ENCODE peak calls at places on chromosomes 2 and 18, in six cellular contexts. One of them, this sample, is unnamed.

GRCh38 chr18:48545690-48546365 is 7.0 kb downstream of the CTIF start:
- DNase-seq in endothelial cell of umbilical vein: peak
- DNase-seq in transverse colon: peak
- DNase-seq in A549: peak
- DNase-seq in stomach: peak
- DNase-seq in breast epithelium: peak
- DNase-seq in this sample: peak

GRCh38 chr18:3889121-3889520 is 439.1 kb downstream of the TGIF1 start:
- DNase-seq in endothelial cell of umbilical vein: no peak
- DNase-seq in transverse colon: no peak
- DNase-seq in A549: no peak
- DNase-seq in stomach: no peak
- DNase-seq in breast epithelium: no peak
- DNase-seq in this sample: no peak

GRCh38 chr2:33620-34019 is 12.7 kb downstream of the FAM110C start:
- DNase-seq in endothelial cell of umbilical vein: no peak
- DNase-seq in transverse colon: peak
- DNase-seq in A549: no peak
- DNase-seq in stomach: peak
- DNase-seq in breast epithelium: no peak
- DNase-seq in this sample: no peak

GRCh38 chr2:176518823-176519222 is 249.6 kb downstream of the MTX2 start:
- DNase-seq in endothelial cell of umbilical vein: peak
- DNase-seq in transverse colon: no peak
- DNase-seq in A549: peak
- DNase-seq in stomach: no peak
- DNase-seq in breast epithelium: no peak
- DNase-seq in this sample: no peak

GRCh38 chr2:185880396-185880795 is 141.8 kb downstream of the FSIP2 start:
- DNase-seq in endothelial cell of umbilical vein: no peak
- DNase-seq in transverse colon: no peak
- DNase-seq in A549: no peak
- DNase-seq in stomach: no peak
- DNase-seq in breast epithelium: no peak
- DNase-seq in this sample: no peak

GRCh38 chr2:177816740-177817139 is 255.8 kb downstream of the PDE11A start:
- DNase-seq in endothelial cell of umbilical vein: no peak
- DNase-seq in transverse colon: no peak
- DNase-seq in A549: no peak
- DNase-seq in stomach: no peak
- DNase-seq in breast epithelium: no peak
- DNase-seq in this sample: no peak

GRCh38 chr2:47201224-47201623 is 46.1 kb upstream of the STPG4 start:
- DNase-seq in endothelial cell of umbilical vein: no peak
- DNase-seq in transverse colon: no peak
- DNase-seq in A549: no peak
- DNase-seq in stomach: no peak
- DNase-seq in breast epithelium: no peak
- DNase-seq in this sample: no peak

GRCh38 chr18:73842795-73843394 is 304.7 kb downstream of the FBXO15 start:
- DNase-seq in endothelial cell of umbilical vein: no peak
- DNase-seq in transverse colon: peak
- DNase-seq in A549: peak
- DNase-seq in stomach: peak
- DNase-seq in breast epithelium: peak
- DNase-seq in this sample: no peak

GRCh38 chr2:112709703-112710102 is 11.1 kb upstream of the NT5DC4 start:
- DNase-seq in endothelial cell of umbilical vein: no peak
- DNase-seq in transverse colon: no peak
- DNase-seq in A549: no peak
- DNase-seq in stomach: no peak
- DNase-seq in breast epithelium: no peak
- DNase-seq in this sample: peak

GRCh38 chr2:112703684-112704083 is 17.1 kb upstream of the NT5DC4 start:
- DNase-seq in endothelial cell of umbilical vein: no peak
- DNase-seq in transverse colon: no peak
- DNase-seq in A549: no peak
- DNase-seq in stomach: no peak
- DNase-seq in breast epithelium: peak
- DNase-seq in this sample: no peak

GRCh38 chr2:112708968-112709367 is 11.9 kb upstream of the NT5DC4 start:
- DNase-seq in endothelial cell of umbilical vein: no peak
- DNase-seq in transverse colon: no peak
- DNase-seq in A549: no peak
- DNase-seq in stomach: no peak
- DNase-seq in breast epithelium: no peak
- DNase-seq in this sample: no peak

GRCh38 chr2:112705576-112705975 is 15.2 kb upstream of the NT5DC4 start:
- DNase-seq in endothelial cell of umbilical vein: no peak
- DNase-seq in transverse colon: no peak
- DNase-seq in A549: no peak
- DNase-seq in stomach: no peak
- DNase-seq in breast epithelium: peak
- DNase-seq in this sample: peak

GRCh38 chr2:112706170-112706664 is 14.6 kb upstream of the NT5DC4 start:
- DNase-seq in endothelial cell of umbilical vein: no peak
- DNase-seq in transverse colon: no peak
- DNase-seq in A549: no peak
- DNase-seq in stomach: no peak
- DNase-seq in breast epithelium: no peak
- DNase-seq in this sample: peak
- TF ChIP-seq POLR2A in endothelial cell of umbilical vein: no peak
- TF ChIP-seq POLR2A in transverse colon: no peak
- TF ChIP-seq POLR2A in A549: no peak
- TF ChIP-seq POLR2A in stomach: no peak
- TF ChIP-seq POLR2A in breast epithelium: no peak
- TF ChIP-seq POLR2A in this sample: no peak

DNA sequence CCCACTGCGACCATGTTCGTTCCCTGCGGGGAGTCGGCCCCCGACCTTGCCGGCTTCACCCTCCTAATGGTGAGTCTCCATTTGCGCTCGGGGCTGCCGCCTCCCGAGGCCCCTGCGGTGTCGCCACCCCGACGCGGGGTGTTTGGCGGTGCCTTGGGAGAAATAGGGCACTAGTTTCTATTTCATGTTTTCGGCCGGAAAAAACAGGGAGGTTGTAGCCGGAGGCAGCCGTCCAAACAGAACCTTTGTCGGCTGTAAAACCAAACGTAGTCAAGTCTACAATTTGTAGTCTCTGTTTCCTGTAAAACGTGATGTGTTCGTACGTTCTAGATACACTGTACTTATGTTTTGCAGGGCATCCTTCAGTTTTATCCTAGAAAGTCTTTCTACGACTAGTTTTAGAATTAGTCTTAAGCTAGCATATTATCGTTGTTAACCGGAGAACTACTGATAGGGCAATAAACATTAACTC is 290 bp downstream of the PSMG2 start:
- DNase-seq in endothelial cell of umbilical vein: no peak
- DNase-seq in transverse colon: no peak
- DNase-seq in A549: no peak
- DNase-seq in stomach: no peak
- DNase-seq in breast epithelium: no peak
- DNase-seq in this sample: no peak
- TF ChIP-seq POLR2A in endothelial cell of umbilical vein: no peak
- TF ChIP-seq POLR2A in transverse colon: no peak
- TF ChIP-seq POLR2A in A549: no peak
- TF ChIP-seq POLR2A in stomach: no peak
- TF ChIP-seq POLR2A in breast epithelium: no peak
- TF ChIP-seq POLR2A in this sample: no peak

DNA sequence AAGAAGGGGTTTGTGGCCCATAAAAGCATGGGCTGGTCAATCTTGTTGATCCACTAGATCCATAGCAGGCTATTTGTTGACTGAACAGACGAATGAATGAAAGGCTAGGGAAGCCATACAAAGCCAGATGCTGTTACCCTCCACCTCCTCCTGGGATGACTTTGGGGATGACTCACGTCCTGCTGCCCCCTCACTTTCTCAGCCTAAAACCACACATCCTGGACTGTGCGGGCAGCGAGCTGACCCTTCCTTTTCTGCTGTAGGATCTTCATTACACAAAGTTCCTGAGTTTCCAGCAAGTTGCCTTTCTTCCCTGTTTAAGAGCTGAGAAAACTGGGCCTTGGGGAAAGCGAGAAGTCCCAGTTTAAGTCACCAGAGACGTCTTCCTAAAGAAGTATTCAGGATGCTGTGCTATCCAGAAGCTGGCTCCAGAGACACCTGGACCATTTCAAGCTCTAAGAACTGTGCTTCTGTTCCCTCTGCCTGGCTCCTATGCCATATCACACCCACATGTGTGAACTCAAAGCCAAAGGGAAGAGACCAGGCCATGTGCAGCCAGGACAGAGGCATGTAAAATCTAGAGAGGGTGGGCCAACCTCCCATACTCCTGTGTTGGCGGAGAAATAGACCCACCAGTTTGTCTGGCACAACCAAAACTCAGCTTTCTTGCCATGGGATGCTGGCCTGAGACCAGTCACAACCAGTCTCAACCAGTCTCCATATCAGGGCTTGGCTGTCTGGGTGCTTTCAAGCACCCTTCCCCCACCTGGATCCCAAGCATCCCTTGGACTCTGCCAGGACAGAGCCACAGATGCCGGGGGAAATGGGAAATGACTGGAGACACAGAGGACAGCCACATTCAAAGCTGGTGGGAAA is 4.7 kb upstream of the SLC20A1 start:
- DNase-seq in endothelial cell of umbilical vein: peak
- DNase-seq in transverse colon: no peak
- DNase-seq in A549: no peak
- DNase-seq in stomach: no peak
- DNase-seq in breast epithelium: no peak
- DNase-seq in this sample: peak
- TF ChIP-seq POLR2A in endothelial cell of umbilical vein: peak
- TF ChIP-seq POLR2A in transverse colon: no peak
- TF ChIP-seq POLR2A in A549: no peak
- TF ChIP-seq POLR2A in stomach: no peak
- TF ChIP-seq POLR2A in breast epithelium: no peak
- TF ChIP-seq POLR2A in this sample: no peak

DNA sequence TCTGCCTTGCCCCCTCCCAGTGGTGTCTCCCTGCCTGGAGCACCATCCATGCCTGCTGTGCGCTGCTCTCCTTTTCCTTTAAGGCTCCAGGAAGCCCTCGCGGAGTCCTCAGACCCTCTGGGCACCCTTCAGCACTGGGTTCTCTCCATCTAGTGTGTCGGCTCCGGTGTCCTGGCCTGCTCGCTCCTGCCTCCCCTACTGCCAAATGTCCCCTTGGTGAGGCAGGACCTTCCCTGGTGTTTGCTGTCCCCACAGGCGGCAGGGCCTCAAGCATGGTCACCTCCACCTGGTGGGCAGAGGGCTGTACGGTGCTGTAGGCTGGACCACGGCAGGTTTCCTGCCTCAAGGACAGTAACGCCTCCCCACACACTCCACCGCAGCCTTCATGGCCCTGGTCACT is 90.2 kb downstream of the DGKD start:
- DNase-seq in endothelial cell of umbilical vein: no peak
- DNase-seq in transverse colon: peak
- DNase-seq in A549: no peak
- DNase-seq in stomach: no peak
- DNase-seq in breast epithelium: no peak
- DNase-seq in this sample: peak
- TF ChIP-seq POLR2A in endothelial cell of umbilical vein: no peak
- TF ChIP-seq POLR2A in transverse colon: no peak
- TF ChIP-seq POLR2A in A549: no peak
- TF ChIP-seq POLR2A in stomach: no peak
- TF ChIP-seq POLR2A in breast epithelium: no peak
- TF ChIP-seq POLR2A in this sample: no peak

DNA sequence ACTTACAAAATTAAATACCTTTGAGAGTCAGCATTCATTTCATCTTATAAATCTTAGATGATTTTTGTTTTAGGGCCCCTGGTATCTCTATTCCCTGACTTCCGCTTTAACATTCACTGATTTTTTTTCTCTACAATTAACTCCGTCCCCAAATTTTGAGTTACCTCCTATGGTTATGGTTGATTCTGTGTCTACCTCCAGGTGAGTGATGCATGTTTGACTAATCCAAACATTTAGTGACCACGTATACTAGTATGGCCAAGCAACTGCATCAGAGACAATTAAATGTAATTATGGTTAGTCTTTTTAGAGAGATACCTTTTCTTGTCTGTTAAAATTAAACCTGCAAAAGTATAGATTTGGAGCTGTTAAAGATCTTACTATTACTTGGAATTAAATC is 120.3 kb downstream of the CCDC102B start:
- DNase-seq in endothelial cell of umbilical vein: no peak
- DNase-seq in transverse colon: no peak
- DNase-seq in A549: no peak
- DNase-seq in stomach: no peak
- DNase-seq in breast epithelium: no peak
- DNase-seq in this sample: no peak
- TF ChIP-seq POLR2A in endothelial cell of umbilical vein: no peak
- TF ChIP-seq POLR2A in transverse colon: no peak
- TF ChIP-seq POLR2A in A549: no peak
- TF ChIP-seq POLR2A in stomach: no peak
- TF ChIP-seq POLR2A in breast epithelium: no peak
- TF ChIP-seq POLR2A in this sample: no peak

GRCh38 chr2:115443550-115444185 is 1001.2 kb downstream of the DPP10 start:
- DNase-seq in endothelial cell of umbilical vein: no peak
- DNase-seq in transverse colon: no peak
- DNase-seq in A549: no peak
- DNase-seq in stomach: no peak
- DNase-seq in breast epithelium: no peak
- DNase-seq in this sample: no peak
- TF ChIP-seq POLR2A in endothelial cell of umbilical vein: no peak
- TF ChIP-seq POLR2A in transverse colon: no peak
- TF ChIP-seq POLR2A in A549: no peak
- TF ChIP-seq POLR2A in stomach: no peak
- TF ChIP-seq POLR2A in breast epithelium: no peak
- TF ChIP-seq POLR2A in this sample: no peak

GRCh38 chr2:96760036-96760985 is at the start of gene CNNM4:
- DNase-seq in endothelial cell of umbilical vein: peak
- DNase-seq in transverse colon: peak
- DNase-seq in A549: peak
- DNase-seq in stomach: peak
- DNase-seq in breast epithelium: peak
- DNase-seq in this sample: peak
- TF ChIP-seq POLR2A in endothelial cell of umbilical vein: peak
- TF ChIP-seq POLR2A in transverse colon: peak
- TF ChIP-seq POLR2A in A549: peak
- TF ChIP-seq POLR2A in stomach: no peak
- TF ChIP-seq POLR2A in breast epithelium: no peak
- TF ChIP-seq POLR2A in this sample: no peak

GRCh38 chr18:1498216-1498615 is 593.5 kb downstream of the ADCYAP1 start:
- DNase-seq in endothelial cell of umbilical vein: no peak
- DNase-seq in transverse colon: no peak
- DNase-seq in A549: no peak
- DNase-seq in stomach: no peak
- DNase-seq in breast epithelium: no peak
- DNase-seq in this sample: no peak
- TF ChIP-seq POLR2A in endothelial cell of umbilical vein: no peak
- TF ChIP-seq POLR2A in transverse colon: no peak
- TF ChIP-seq POLR2A in A549: no peak
- TF ChIP-seq POLR2A in stomach: no peak
- TF ChIP-seq POLR2A in breast epithelium: no peak
- TF ChIP-seq POLR2A in this sample: no peak